ENCODE peak calls at places on chromosomes 13 and 19, in seven cellular contexts. One of them, this sample, is unnamed. For H3K4me1, H3K27me3 and H3K36me3, the result is how much of the 10 kb centered on the place peaks cover.

GRCh38 chr19:3357362-3357730 is 9.0 kb upstream of the NFIC start:
- DNase-seq in hepatocyte: no peak
- DNase-seq in uterus: no peak
- DNase-seq in naive thymus-derived CD4-positive, alpha-beta T cell: no peak
- DNase-seq in tibial artery: no peak
- DNase-seq in thoracic aorta: no peak
- DNase-seq in GM23248: no peak
- DNase-seq in this sample: no peak

GRCh38 chr19:5959260-5960004 is 18.5 kb downstream of the RANBP3 start:
- DNase-seq in hepatocyte: no peak
- DNase-seq in uterus: no peak
- DNase-seq in naive thymus-derived CD4-positive, alpha-beta T cell: no peak
- DNase-seq in tibial artery: no peak
- DNase-seq in thoracic aorta: no peak
- DNase-seq in GM23248: no peak
- DNase-seq in this sample: no peak

GRCh38 chr19:1767464-1767933 is 14.2 kb downstream of the ONECUT3 start:
- DNase-seq in hepatocyte: peak
- DNase-seq in uterus: peak
- DNase-seq in naive thymus-derived CD4-positive, alpha-beta T cell: peak
- DNase-seq in tibial artery: no peak
- DNase-seq in thoracic aorta: no peak
- DNase-seq in GM23248: peak
- DNase-seq in this sample: no peak

GRCh38 chr13:48158290-48158689 is 63.4 kb upstream of the MED4 start:
- DNase-seq in hepatocyte: no peak
- DNase-seq in uterus: no peak
- DNase-seq in naive thymus-derived CD4-positive, alpha-beta T cell: no peak
- DNase-seq in tibial artery: no peak
- DNase-seq in thoracic aorta: no peak
- DNase-seq in GM23248: no peak
- DNase-seq in this sample: no peak

GRCh38 chr19:34171539-34171876 is 796 bp upstream of the LSM14A start:
- DNase-seq in hepatocyte: no peak
- DNase-seq in uterus: no peak
- DNase-seq in naive thymus-derived CD4-positive, alpha-beta T cell: no peak
- DNase-seq in tibial artery: no peak
- DNase-seq in thoracic aorta: no peak
- DNase-seq in GM23248: peak
- DNase-seq in this sample: no peak

GRCh38 chr13:32454886-32455593 is 27.1 kb upstream of the N4BP2L1 start:
- DNase-seq in hepatocyte: no peak
- DNase-seq in uterus: no peak
- DNase-seq in naive thymus-derived CD4-positive, alpha-beta T cell: no peak
- DNase-seq in tibial artery: no peak
- DNase-seq in thoracic aorta: no peak
- DNase-seq in GM23248: no peak
- DNase-seq in this sample: no peak

GRCh38 chr19:1026189-1027019 is at the start of gene CNN2:
- DNase-seq in hepatocyte: peak
- DNase-seq in uterus: peak
- DNase-seq in naive thymus-derived CD4-positive, alpha-beta T cell: peak
- DNase-seq in tibial artery: peak
- DNase-seq in thoracic aorta: no peak
- DNase-seq in GM23248: peak
- DNase-seq in this sample: no peak

GRCh38 chr19:48560095-48560530 is 8.1 kb downstream of the SULT2B1 start:
- DNase-seq in hepatocyte: no peak
- DNase-seq in uterus: no peak
- DNase-seq in naive thymus-derived CD4-positive, alpha-beta T cell: no peak
- DNase-seq in tibial artery: no peak
- DNase-seq in thoracic aorta: no peak
- DNase-seq in GM23248: no peak
- DNase-seq in this sample: no peak

GRCh38 chr19:16018106-16018755 is 58.1 kb upstream of the TPM4 start:
- DNase-seq in hepatocyte: no peak
- DNase-seq in uterus: no peak
- DNase-seq in naive thymus-derived CD4-positive, alpha-beta T cell: no peak
- DNase-seq in tibial artery: no peak
- DNase-seq in thoracic aorta: no peak
- DNase-seq in GM23248: no peak
- DNase-seq in this sample: no peak

GRCh38 chr19:55304279-55304978 is 20.6 kb downstream of the BRSK1 start:
- DNase-seq in hepatocyte: peak
- DNase-seq in uterus: no peak
- DNase-seq in naive thymus-derived CD4-positive, alpha-beta T cell: no peak
- DNase-seq in tibial artery: no peak
- DNase-seq in thoracic aorta: no peak
- DNase-seq in GM23248: peak
- DNase-seq in this sample: no peak

GRCh38 chr19:28217064-28217463 is 995.9 kb downstream of the UQCRFS1 start:
- DNase-seq in hepatocyte: no peak
- DNase-seq in uterus: no peak
- DNase-seq in naive thymus-derived CD4-positive, alpha-beta T cell: no peak
- DNase-seq in tibial artery: no peak
- DNase-seq in thoracic aorta: no peak
- DNase-seq in GM23248: no peak
- DNase-seq in this sample: no peak

GRCh38 chr13:54150851-54151250 is 1122.2 kb downstream of the OLFM4 start:
- DNase-seq in hepatocyte: no peak
- DNase-seq in uterus: no peak
- DNase-seq in naive thymus-derived CD4-positive, alpha-beta T cell: no peak
- DNase-seq in tibial artery: no peak
- DNase-seq in thoracic aorta: no peak
- DNase-seq in GM23248: no peak
- DNase-seq in this sample: no peak

GRCh38 chr19:373391-374182 is 29.0 kb upstream of the MIER2 start:
- DNase-seq in hepatocyte: no peak
- DNase-seq in uterus: no peak
- DNase-seq in naive thymus-derived CD4-positive, alpha-beta T cell: no peak
- DNase-seq in tibial artery: no peak
- DNase-seq in thoracic aorta: no peak
- DNase-seq in GM23248: no peak
- DNase-seq in this sample: no peak

GRCh38 chr19:42287826-42288107 is 14.2 kb upstream of the PRR19 start:
- DNase-seq in hepatocyte: no peak
- DNase-seq in uterus: no peak
- DNase-seq in naive thymus-derived CD4-positive, alpha-beta T cell: no peak
- DNase-seq in tibial artery: no peak
- DNase-seq in thoracic aorta: no peak
- DNase-seq in GM23248: no peak
- DNase-seq in this sample: no peak

GRCh38 chr13:51560336-51560735 is 23.9 kb upstream of the WDFY2 start:
- DNase-seq in hepatocyte: no peak
- DNase-seq in uterus: no peak
- DNase-seq in naive thymus-derived CD4-positive, alpha-beta T cell: no peak
- DNase-seq in tibial artery: no peak
- DNase-seq in thoracic aorta: no peak
- DNase-seq in GM23248: no peak
- DNase-seq in this sample: no peak

GRCh38 chr13:51557423-51557822 is 26.8 kb upstream of the WDFY2 start:
- DNase-seq in hepatocyte: no peak
- DNase-seq in uterus: no peak
- DNase-seq in naive thymus-derived CD4-positive, alpha-beta T cell: no peak
- DNase-seq in tibial artery: no peak
- DNase-seq in thoracic aorta: no peak
- DNase-seq in GM23248: no peak
- DNase-seq in this sample: no peak

GRCh38 chr13:51559916-51560315 is 24.3 kb upstream of the WDFY2 start:
- DNase-seq in hepatocyte: no peak
- DNase-seq in uterus: no peak
- DNase-seq in naive thymus-derived CD4-positive, alpha-beta T cell: no peak
- DNase-seq in tibial artery: no peak
- DNase-seq in thoracic aorta: no peak
- DNase-seq in GM23248: no peak
- DNase-seq in this sample: no peak

GRCh38 chr13:51557875-51558604 is 26.2 kb upstream of the WDFY2 start:
- DNase-seq in hepatocyte: no peak
- DNase-seq in uterus: peak
- DNase-seq in naive thymus-derived CD4-positive, alpha-beta T cell: no peak
- DNase-seq in tibial artery: no peak
- DNase-seq in thoracic aorta: no peak
- DNase-seq in GM23248: peak
- DNase-seq in this sample: no peak

GRCh38 chr13:51556740-51557139 is 27.5 kb upstream of the WDFY2 start:
- DNase-seq in hepatocyte: no peak
- DNase-seq in uterus: no peak
- DNase-seq in naive thymus-derived CD4-positive, alpha-beta T cell: no peak
- DNase-seq in tibial artery: no peak
- DNase-seq in thoracic aorta: no peak
- DNase-seq in GM23248: no peak
- DNase-seq in this sample: no peak
- H3K4me1 ChIP-seq in hepatocyte: under half
- H3K4me1 ChIP-seq in uterus: under half
- H3K4me1 ChIP-seq in naive thymus-derived CD4-positive, alpha-beta T cell: under half
- H3K4me1 ChIP-seq in tibial artery: under half
- H3K4me1 ChIP-seq in thoracic aorta: under half
- H3K4me1 ChIP-seq in GM23248: under half
- H3K4me1 ChIP-seq in this sample: under half

GRCh38 chr19:30316000-30316491 is 56.1 kb upstream of the ZNF536 start:
- DNase-seq in hepatocyte: no peak
- DNase-seq in uterus: no peak
- DNase-seq in naive thymus-derived CD4-positive, alpha-beta T cell: no peak
- DNase-seq in tibial artery: no peak
- DNase-seq in thoracic aorta: no peak
- DNase-seq in GM23248: no peak
- DNase-seq in this sample: no peak
- H3K27me3 ChIP-seq in hepatocyte: under half
- H3K27me3 ChIP-seq in uterus: under half
- H3K27me3 ChIP-seq in naive thymus-derived CD4-positive, alpha-beta T cell: under half
- H3K27me3 ChIP-seq in tibial artery: under half
- H3K27me3 ChIP-seq in thoracic aorta: under half
- H3K27me3 ChIP-seq in GM23248: under half
- H3K27me3 ChIP-seq in this sample: under half

GRCh38 chr13:99564389-99564788 is 63.1 kb downstream of the TM9SF2 start:
- DNase-seq in hepatocyte: no peak
- DNase-seq in uterus: no peak
- DNase-seq in naive thymus-derived CD4-positive, alpha-beta T cell: no peak
- DNase-seq in tibial artery: no peak
- DNase-seq in thoracic aorta: no peak
- DNase-seq in GM23248: no peak
- DNase-seq in this sample: no peak
- H3K36me3 ChIP-seq in hepatocyte: under half
- H3K36me3 ChIP-seq in uterus: under half
- H3K36me3 ChIP-seq in naive thymus-derived CD4-positive, alpha-beta T cell: under half
- H3K36me3 ChIP-seq in tibial artery: under half
- H3K36me3 ChIP-seq in thoracic aorta: under half
- H3K36me3 ChIP-seq in GM23248: under half
- H3K36me3 ChIP-seq in this sample: under half

GRCh38 chr19:53982611-53983010 is 8.8 kb upstream of the CACNG6 start:
- DNase-seq in hepatocyte: peak
- DNase-seq in uterus: peak
- DNase-seq in naive thymus-derived CD4-positive, alpha-beta T cell: no peak
- DNase-seq in tibial artery: peak
- DNase-seq in thoracic aorta: no peak
- DNase-seq in GM23248: peak
- DNase-seq in this sample: no peak

GRCh38 chr19:53981408-53981998 is 9.9 kb upstream of the CACNG6 start:
- DNase-seq in hepatocyte: no peak
- DNase-seq in uterus: no peak
- DNase-seq in naive thymus-derived CD4-positive, alpha-beta T cell: no peak
- DNase-seq in tibial artery: no peak
- DNase-seq in thoracic aorta: no peak
- DNase-seq in GM23248: no peak
- DNase-seq in this sample: no peak

GRCh38 chr19:53978975-53979801 is 12.2 kb upstream of the CACNG6 start:
- DNase-seq in hepatocyte: no peak
- DNase-seq in uterus: no peak
- DNase-seq in naive thymus-derived CD4-positive, alpha-beta T cell: no peak
- DNase-seq in tibial artery: no peak
- DNase-seq in thoracic aorta: no peak
- DNase-seq in GM23248: no peak
- DNase-seq in this sample: no peak

GRCh38 chr19:53982056-53982455 is 9.4 kb upstream of the CACNG6 start:
- DNase-seq in hepatocyte: peak
- DNase-seq in uterus: no peak
- DNase-seq in naive thymus-derived CD4-positive, alpha-beta T cell: no peak
- DNase-seq in tibial artery: no peak
- DNase-seq in thoracic aorta: no peak
- DNase-seq in GM23248: peak
- DNase-seq in this sample: no peak

DNA sequence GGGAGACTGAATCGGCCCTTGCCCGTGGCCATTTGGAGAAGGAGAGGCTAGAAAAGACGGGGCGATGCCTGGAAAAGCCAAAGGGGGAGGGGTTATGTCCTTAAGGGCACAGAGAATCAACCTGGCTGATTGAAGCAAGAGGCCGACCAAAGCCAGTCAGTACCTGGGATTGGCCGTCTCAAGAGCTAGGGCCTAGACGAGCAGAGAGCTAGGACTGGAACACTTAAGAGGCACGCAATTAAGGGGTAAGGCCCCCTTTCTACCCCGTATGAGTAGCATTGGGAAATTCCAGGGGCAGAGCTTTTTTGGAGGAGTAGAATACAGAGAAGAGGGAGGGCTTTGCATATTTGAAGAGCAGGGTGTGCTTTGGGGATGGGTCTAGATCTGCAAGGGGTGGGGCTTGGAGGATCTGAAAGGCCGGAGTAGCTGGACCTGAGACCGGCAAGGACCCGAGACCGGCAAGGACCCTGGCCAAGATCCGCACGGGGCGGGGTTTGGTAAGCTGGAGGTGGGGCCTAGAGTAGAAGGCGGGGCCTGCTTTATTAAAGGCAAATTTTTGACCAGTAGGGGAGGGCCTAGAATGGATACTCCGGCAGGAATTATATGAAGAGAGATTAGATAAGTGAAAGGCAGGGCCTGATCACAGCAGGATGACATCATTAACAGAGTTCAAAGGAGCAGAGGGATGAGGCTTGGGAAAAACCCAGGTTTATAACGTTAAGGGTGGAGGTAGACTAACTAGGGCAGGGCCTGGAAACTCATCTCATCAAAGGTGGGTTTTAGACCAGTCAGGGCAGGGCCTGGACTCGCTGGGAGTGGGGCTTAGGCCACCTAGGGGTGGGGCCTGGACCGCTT is 10.7 kb upstream of the CACNG6 start:
- DNase-seq in hepatocyte: peak
- DNase-seq in uterus: no peak
- DNase-seq in naive thymus-derived CD4-positive, alpha-beta T cell: no peak
- DNase-seq in tibial artery: no peak
- DNase-seq in thoracic aorta: no peak
- DNase-seq in GM23248: peak
- DNase-seq in this sample: peak
- H3K4me1 ChIP-seq in hepatocyte: under half
- H3K4me1 ChIP-seq in uterus: under half
- H3K4me1 ChIP-seq in naive thymus-derived CD4-positive, alpha-beta T cell: under half
- H3K4me1 ChIP-seq in tibial artery: under half
- H3K4me1 ChIP-seq in thoracic aorta: under half
- H3K4me1 ChIP-seq in GM23248: under half
- H3K4me1 ChIP-seq in this sample: under half

This sample was measured in RWPE2.